ENCODE peak calls at places on chromosomes 6 and 20, in nine cellular contexts. One of them, this sample, is unnamed.

GRCh38 chr6:74368746-74369145 is 672.7 kb downstream of the CD109 start:
- DNase-seq in PC-9: no peak
- DNase-seq in cardiac fibroblast: no peak
- DNase-seq in heart right ventricle: no peak
- DNase-seq in IMR-90: peak
- DNase-seq in fibroblast of lung: peak
- DNase-seq in mammary epithelial cell: no peak
- DNase-seq in astrocyte of the spinal cord: no peak
- DNase-seq in AG10803: no peak
- DNase-seq in this sample: no peak

GRCh38 chr6:157453978-157454377 is 73.0 kb downstream of the ZDHHC14 start:
- DNase-seq in fibroblast of lung: no peak
- DNase-seq in AG10803: no peak
- DNase-seq in astrocyte of the spinal cord: no peak
- DNase-seq in heart right ventricle: no peak
- DNase-seq in IMR-90: no peak
- DNase-seq in mammary epithelial cell: no peak
- DNase-seq in cardiac fibroblast: no peak
- DNase-seq in PC-9: no peak
- DNase-seq in this sample: no peak

GRCh38 chr6:147322299-147323162 is 118.3 kb downstream of the STXBP5 start:
- DNase-seq in heart right ventricle: peak
- DNase-seq in cardiac fibroblast: peak
- DNase-seq in AG10803: peak
- DNase-seq in PC-9: no peak
- DNase-seq in fibroblast of lung: no peak
- DNase-seq in IMR-90: peak
- DNase-seq in astrocyte of the spinal cord: no peak
- DNase-seq in mammary epithelial cell: no peak
- DNase-seq in this sample: no peak

GRCh38 chr6:111823831-111824607 is 49.2 kb downstream of the FYN start:
- DNase-seq in IMR-90: peak
- DNase-seq in heart right ventricle: no peak
- DNase-seq in fibroblast of lung: peak
- DNase-seq in cardiac fibroblast: peak
- DNase-seq in PC-9: no peak
- DNase-seq in AG10803: peak
- DNase-seq in astrocyte of the spinal cord: peak
- DNase-seq in mammary epithelial cell: peak
- DNase-seq in this sample: no peak

GRCh38 chr6:18390476-18390875 is 3.3 kb downstream of the RNF144B start:
- DNase-seq in mammary epithelial cell: peak
- DNase-seq in IMR-90: no peak
- DNase-seq in heart right ventricle: no peak
- DNase-seq in PC-9: no peak
- DNase-seq in astrocyte of the spinal cord: peak
- DNase-seq in cardiac fibroblast: no peak
- DNase-seq in AG10803: no peak
- DNase-seq in fibroblast of lung: peak
- DNase-seq in this sample: no peak

GRCh38 chr6:168162366-168162765 is 83.4 kb upstream of the FRMD1 start:
- DNase-seq in IMR-90: no peak
- DNase-seq in PC-9: no peak
- DNase-seq in astrocyte of the spinal cord: no peak
- DNase-seq in cardiac fibroblast: no peak
- DNase-seq in AG10803: no peak
- DNase-seq in mammary epithelial cell: no peak
- DNase-seq in fibroblast of lung: no peak
- DNase-seq in heart right ventricle: no peak
- DNase-seq in this sample: peak

GRCh38 chr20:41457173-41457857 is 90.7 kb upstream of the EMILIN3 start:
- DNase-seq in astrocyte of the spinal cord: no peak
- DNase-seq in fibroblast of lung: no peak
- DNase-seq in mammary epithelial cell: no peak
- DNase-seq in PC-9: no peak
- DNase-seq in heart right ventricle: no peak
- DNase-seq in AG10803: no peak
- DNase-seq in IMR-90: no peak
- DNase-seq in cardiac fibroblast: no peak
- DNase-seq in this sample: no peak

GRCh38 chr6:99841297-99841696 is 152.7 kb downstream of the MCHR2 start:
- DNase-seq in heart right ventricle: no peak
- DNase-seq in AG10803: no peak
- DNase-seq in mammary epithelial cell: peak
- DNase-seq in cardiac fibroblast: no peak
- DNase-seq in astrocyte of the spinal cord: no peak
- DNase-seq in fibroblast of lung: no peak
- DNase-seq in PC-9: no peak
- DNase-seq in IMR-90: no peak
- DNase-seq in this sample: no peak

GRCh38 chr20:54102543-54102942 is 32.1 kb upstream of the BCAS1 start:
- DNase-seq in heart right ventricle: no peak
- DNase-seq in AG10803: no peak
- DNase-seq in PC-9: no peak
- DNase-seq in astrocyte of the spinal cord: no peak
- DNase-seq in fibroblast of lung: no peak
- DNase-seq in IMR-90: no peak
- DNase-seq in mammary epithelial cell: no peak
- DNase-seq in cardiac fibroblast: no peak
- DNase-seq in this sample: no peak

GRCh38 chr6:142802124-142802523 is 142.9 kb downstream of the HIVEP2 start:
- DNase-seq in heart right ventricle: no peak
- DNase-seq in AG10803: peak
- DNase-seq in PC-9: peak
- DNase-seq in cardiac fibroblast: peak
- DNase-seq in mammary epithelial cell: peak
- DNase-seq in astrocyte of the spinal cord: peak
- DNase-seq in IMR-90: peak
- DNase-seq in fibroblast of lung: peak
- DNase-seq in this sample: no peak

GRCh38 chr20:21632654-21633053 is 72.8 kb upstream of the PAX1 start:
- DNase-seq in IMR-90: no peak
- DNase-seq in fibroblast of lung: no peak
- DNase-seq in mammary epithelial cell: no peak
- DNase-seq in AG10803: no peak
- DNase-seq in astrocyte of the spinal cord: no peak
- DNase-seq in heart right ventricle: no peak
- DNase-seq in cardiac fibroblast: no peak
- DNase-seq in PC-9: no peak
- DNase-seq in this sample: no peak

GRCh38 chr6:110392727-110393126 is 22.6 kb downstream of the DDO start:
- DNase-seq in cardiac fibroblast: no peak
- DNase-seq in astrocyte of the spinal cord: no peak
- DNase-seq in fibroblast of lung: no peak
- DNase-seq in IMR-90: no peak
- DNase-seq in PC-9: no peak
- DNase-seq in heart right ventricle: no peak
- DNase-seq in AG10803: no peak
- DNase-seq in mammary epithelial cell: no peak
- DNase-seq in this sample: peak

GRCh38 chr6:15460110-15460727 is 202.6 kb downstream of the DTNBP1 start:
- DNase-seq in PC-9: no peak
- DNase-seq in astrocyte of the spinal cord: no peak
- DNase-seq in mammary epithelial cell: no peak
- DNase-seq in AG10803: peak
- DNase-seq in heart right ventricle: no peak
- DNase-seq in fibroblast of lung: no peak
- DNase-seq in IMR-90: no peak
- DNase-seq in cardiac fibroblast: no peak
- DNase-seq in this sample: no peak

GRCh38 chr6:26327450-26328264 is 37.3 kb upstream of the BTN3A2 start:
- DNase-seq in mammary epithelial cell: peak
- DNase-seq in cardiac fibroblast: peak
- DNase-seq in fibroblast of lung: peak
- DNase-seq in AG10803: peak
- DNase-seq in IMR-90: peak
- DNase-seq in astrocyte of the spinal cord: peak
- DNase-seq in heart right ventricle: no peak
- DNase-seq in PC-9: peak
- DNase-seq in this sample: no peak

GRCh38 chr6:103893082-103893481 is 966.6 kb downstream of the HACE1 start:
- DNase-seq in mammary epithelial cell: no peak
- DNase-seq in cardiac fibroblast: peak
- DNase-seq in AG10803: no peak
- DNase-seq in fibroblast of lung: peak
- DNase-seq in heart right ventricle: peak
- DNase-seq in astrocyte of the spinal cord: peak
- DNase-seq in IMR-90: no peak
- DNase-seq in PC-9: no peak
- DNase-seq in this sample: no peak

GRCh38 chr6:39882567-39882953 is 51.7 kb downstream of the MOCS1 start:
- DNase-seq in fibroblast of lung: peak
- DNase-seq in cardiac fibroblast: peak
- DNase-seq in mammary epithelial cell: no peak
- DNase-seq in heart right ventricle: peak
- DNase-seq in astrocyte of the spinal cord: peak
- DNase-seq in AG10803: peak
- DNase-seq in IMR-90: peak
- DNase-seq in PC-9: no peak
- DNase-seq in this sample: no peak

GRCh38 chr20:35974256-35974655 is 5.9 kb downstream of the CNBD2 start:
- DNase-seq in fibroblast of lung: no peak
- DNase-seq in astrocyte of the spinal cord: no peak
- DNase-seq in PC-9: no peak
- DNase-seq in heart right ventricle: no peak
- DNase-seq in mammary epithelial cell: no peak
- DNase-seq in IMR-90: no peak
- DNase-seq in AG10803: no peak
- DNase-seq in cardiac fibroblast: no peak
- DNase-seq in this sample: no peak

GRCh38 chr20:45358282-45359068 is 4.5 kb upstream of the SYS1 start:
- DNase-seq in mammary epithelial cell: peak
- DNase-seq in PC-9: no peak
- DNase-seq in IMR-90: peak
- DNase-seq in astrocyte of the spinal cord: peak
- DNase-seq in heart right ventricle: peak
- DNase-seq in cardiac fibroblast: peak
- DNase-seq in AG10803: peak
- DNase-seq in fibroblast of lung: peak
- DNase-seq in this sample: no peak
- H3K4me3 ChIP-seq in mammary epithelial cell: no peak
- H3K4me3 ChIP-seq in PC-9: no peak
- H3K4me3 ChIP-seq in IMR-90: no peak
- H3K4me3 ChIP-seq in astrocyte of the spinal cord: no peak
- H3K4me3 ChIP-seq in heart right ventricle: no peak
- H3K4me3 ChIP-seq in cardiac fibroblast: no peak
- H3K4me3 ChIP-seq in AG10803: no peak
- H3K4me3 ChIP-seq in fibroblast of lung: no peak
- H3K4me3 ChIP-seq in this sample: no peak

GRCh38 chr20:32363492-32363891 is 5.4 kb downstream of the ASXL1 start:
- DNase-seq in fibroblast of lung: no peak
- DNase-seq in heart right ventricle: no peak
- DNase-seq in astrocyte of the spinal cord: no peak
- DNase-seq in IMR-90: no peak
- DNase-seq in cardiac fibroblast: no peak
- DNase-seq in mammary epithelial cell: no peak
- DNase-seq in PC-9: no peak
- DNase-seq in AG10803: no peak
- DNase-seq in this sample: no peak
- H3K4me3 ChIP-seq in fibroblast of lung: no peak
- H3K4me3 ChIP-seq in heart right ventricle: no peak
- H3K4me3 ChIP-seq in astrocyte of the spinal cord: no peak
- H3K4me3 ChIP-seq in IMR-90: no peak
- H3K4me3 ChIP-seq in cardiac fibroblast: no peak
- H3K4me3 ChIP-seq in mammary epithelial cell: no peak
- H3K4me3 ChIP-seq in PC-9: no peak
- H3K4me3 ChIP-seq in AG10803: no peak
- H3K4me3 ChIP-seq in this sample: no peak

GRCh38 chr20:63014287-63014686 is 7.5 kb upstream of the BHLHE23 start:
- DNase-seq in heart right ventricle: no peak
- DNase-seq in IMR-90: no peak
- DNase-seq in fibroblast of lung: no peak
- DNase-seq in mammary epithelial cell: no peak
- DNase-seq in astrocyte of the spinal cord: no peak
- DNase-seq in AG10803: no peak
- DNase-seq in cardiac fibroblast: no peak
- DNase-seq in PC-9: no peak
- DNase-seq in this sample: no peak
- H3K4me3 ChIP-seq in heart right ventricle: no peak
- H3K4me3 ChIP-seq in IMR-90: no peak
- H3K4me3 ChIP-seq in fibroblast of lung: no peak
- H3K4me3 ChIP-seq in mammary epithelial cell: no peak
- H3K4me3 ChIP-seq in astrocyte of the spinal cord: no peak
- H3K4me3 ChIP-seq in AG10803: no peak
- H3K4me3 ChIP-seq in cardiac fibroblast: no peak
- H3K4me3 ChIP-seq in PC-9: no peak
- H3K4me3 ChIP-seq in this sample: no peak

GRCh38 chr6:133893324-133893692 is 4.4 kb downstream of the TCF21 start:
- DNase-seq in fibroblast of lung: no peak
- DNase-seq in astrocyte of the spinal cord: no peak
- DNase-seq in PC-9: no peak
- DNase-seq in IMR-90: no peak
- DNase-seq in heart right ventricle: no peak
- DNase-seq in cardiac fibroblast: no peak
- DNase-seq in mammary epithelial cell: no peak
- DNase-seq in AG10803: no peak
- DNase-seq in this sample: no peak

GRCh38 chr6:133890941-133891813 is 2.3 kb downstream of the TCF21 start:
- DNase-seq in astrocyte of the spinal cord: peak
- DNase-seq in IMR-90: peak
- DNase-seq in fibroblast of lung: no peak
- DNase-seq in mammary epithelial cell: no peak
- DNase-seq in heart right ventricle: peak
- DNase-seq in AG10803: peak
- DNase-seq in cardiac fibroblast: peak
- DNase-seq in PC-9: peak
- DNase-seq in this sample: peak

GRCh38 chr6:133892444-133893323 is 3.8 kb downstream of the TCF21 start:
- DNase-seq in AG10803: no peak
- DNase-seq in fibroblast of lung: no peak
- DNase-seq in cardiac fibroblast: no peak
- DNase-seq in IMR-90: peak
- DNase-seq in mammary epithelial cell: no peak
- DNase-seq in heart right ventricle: no peak
- DNase-seq in astrocyte of the spinal cord: peak
- DNase-seq in PC-9: no peak
- DNase-seq in this sample: peak

GRCh38 chr6:133889557-133890301 is 816 bp downstream of the TCF21 start:
- DNase-seq in IMR-90: peak
- DNase-seq in cardiac fibroblast: peak
- DNase-seq in PC-9: no peak
- DNase-seq in heart right ventricle: no peak
- DNase-seq in mammary epithelial cell: no peak
- DNase-seq in astrocyte of the spinal cord: peak
- DNase-seq in fibroblast of lung: peak
- DNase-seq in AG10803: peak
- DNase-seq in this sample: peak

DNA sequence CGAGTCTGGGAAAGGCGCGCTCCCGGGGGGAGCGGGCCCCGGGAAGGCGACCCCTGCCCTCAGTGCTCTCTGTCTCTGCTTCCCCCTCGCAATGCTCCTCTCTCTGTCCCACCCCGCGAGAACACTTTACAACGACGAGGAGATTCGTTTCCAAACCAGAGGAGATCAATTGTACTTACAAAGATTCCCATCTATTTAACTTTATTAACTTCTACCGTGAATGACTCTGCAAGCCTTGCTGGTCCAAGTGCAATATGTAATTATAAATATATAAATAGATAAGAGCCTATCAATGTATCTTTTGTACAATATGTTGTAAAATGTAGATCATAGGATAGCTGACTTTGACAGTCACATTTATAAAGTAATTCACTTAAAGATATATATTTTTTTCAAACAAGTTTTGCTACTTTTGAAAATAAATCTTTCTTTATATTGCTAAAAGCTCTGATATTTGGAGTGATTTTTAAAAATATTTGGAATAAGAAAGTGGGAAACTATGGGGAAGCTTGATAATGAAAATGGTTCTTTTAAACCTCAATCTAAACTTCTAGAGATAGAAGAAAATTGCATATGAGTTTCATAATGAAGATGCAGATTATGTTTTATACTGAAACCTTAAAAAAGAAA is 3.0 kb downstream of the TCF21 start:
- DNase-seq in PC-9: no peak
- DNase-seq in fibroblast of lung: no peak
- DNase-seq in heart right ventricle: no peak
- DNase-seq in IMR-90: no peak
- DNase-seq in mammary epithelial cell: no peak
- DNase-seq in astrocyte of the spinal cord: peak
- DNase-seq in AG10803: no peak
- DNase-seq in cardiac fibroblast: no peak
- DNase-seq in this sample: no peak
- H3K4me3 ChIP-seq in PC-9: peak
- H3K4me3 ChIP-seq in fibroblast of lung: peak
- H3K4me3 ChIP-seq in heart right ventricle: peak
- H3K4me3 ChIP-seq in IMR-90: peak
- H3K4me3 ChIP-seq in mammary epithelial cell: no peak
- H3K4me3 ChIP-seq in astrocyte of the spinal cord: peak
- H3K4me3 ChIP-seq in AG10803: peak
- H3K4me3 ChIP-seq in cardiac fibroblast: peak
- H3K4me3 ChIP-seq in this sample: peak

This sample was measured in H7.